ENCODE peak calls at places on chromosomes 11 and 22, in ten cellular contexts. T is WTC11; P is head of caudate nucleus; K is cardiac fibroblast; G is MV-4-11; X is stimulated activated CD4-positive, alpha-beta T cell treated with anti-CD3 and anti-CD28 coated beads, Interleukin-2, amount 100 ng/mL, for 48 hours; Y is progenitor cell of endocrine pancreas; R is activated naive CD4-positive, alpha-beta T cell treated with Interleukin-2 at 50 U/mL for 16 hours; E is HS-5; M is ovary. H is an unnamed sample.

GRCh38 chr11:132430352-132431091 is 1060.1 kb downstream of the NTM start:
- DNase-seq in E (no peak), R (no peak), G (no peak), P (no peak), T (no peak), K (no peak), X (no peak), Y (no peak), M (no peak), H (no peak)

GRCh38 chr11:85821636-85822035 is 10.7 kb upstream of the SYTL2 start:
- DNase-seq in M (no peak), E (no peak), X (no peak), P (no peak), R (no peak), K (no peak), T (no peak), G (no peak), Y (no peak), H (no peak)

GRCh38 chr11:2557381-2557780 is 112.6 kb downstream of the KCNQ1 start:
- DNase-seq in M (peak), X (no peak), K (no peak), E (no peak), G (no peak), R (no peak), P (no peak), Y (no peak), T (no peak), H (no peak)

GRCh38 chr11:30984827-30985226 is 384.7 kb downstream of the DCDC1 start:
- DNase-seq in T (no peak), E (peak), Y (no peak), M (no peak), G (no peak), K (no peak), X (no peak), P (no peak), R (no peak), H (no peak)

GRCh38 chr22:47174096-47174495 is 411.6 kb downstream of the TBC1D22A start:
- DNase-seq in R (no peak), Y (no peak), T (peak), K (no peak), G (no peak), E (no peak), P (no peak), M (peak), X (no peak), H (no peak)

GRCh38 chr11:21250196-21250595 is 580.8 kb downstream of the NELL1 start:
- DNase-seq in Y (no peak), M (no peak), P (no peak), R (no peak), T (no peak), G (no peak), X (no peak), E (no peak), K (no peak), H (no peak)

GRCh38 chr11:108734956-108735559 is 70.2 kb downstream of the DDX10 start:
- DNase-seq in X (no peak), T (no peak), R (no peak), Y (no peak), P (no peak), G (peak), E (no peak), K (peak), M (no peak), H (peak)

GRCh38 chr11:123628936-123629683 is 25.3 kb downstream of the SCN3B start:
- DNase-seq in G (no peak), M (peak), Y (no peak), K (peak), E (no peak), R (no peak), X (no peak), P (no peak), T (no peak), H (peak)

GRCh38 chr22:49968313-49968830 is 7.8 kb downstream of the PIM3 start:
- DNase-seq in X (no peak), P (no peak), Y (no peak), T (no peak), K (no peak), E (no peak), M (peak), R (peak), G (no peak), H (no peak)

GRCh38 chr11:134612416-134613030 is 200.5 kb upstream of the B3GAT1 start:
- DNase-seq in T (no peak), P (no peak), E (no peak), G (no peak), K (no peak), R (no peak), M (no peak), X (no peak), Y (no peak), H (no peak)

GRCh38 chr11:71999360-71999759 is 651 bp downstream of the IL18BP start:
- DNase-seq in R (no peak), T (no peak), X (no peak), K (peak), P (no peak), E (no peak), G (no peak), Y (no peak), M (peak), H (no peak)

GRCh38 chr11:34501500-34501899 is 12.1 kb downstream of the ELF5 start:
- DNase-seq in G (peak), R (no peak), X (no peak), P (no peak), Y (no peak), T (no peak), E (peak), M (no peak), K (peak), H (no peak)

GRCh38 chr11:14873632-14874031 is 18.4 kb downstream of the CYP2R1 start:
- DNase-seq in G (no peak), P (no peak), T (no peak), R (no peak), K (no peak), E (no peak), M (no peak), X (no peak), Y (no peak), H (no peak)

GRCh38 chr11:8937159-8937558 is 4.4 kb upstream of the C11orf16 start:
- DNase-seq in P (no peak), G (no peak), Y (no peak), X (no peak), T (no peak), R (no peak), M (no peak), E (no peak), K (no peak), H (no peak)

GRCh38 chr22:43129426-43130425 is 13.5 kb downstream of the MCAT start:
- DNase-seq in R (no peak), E (no peak), M (no peak), Y (no peak), G (peak), K (no peak), P (no peak), X (no peak), T (no peak), H (no peak)

GRCh38 chr11:439315-440064 is 2.3 kb downstream of the ANO9 start:
- DNase-seq in M (no peak), T (no peak), R (no peak), P (no peak), X (no peak), G (no peak), E (no peak), K (no peak), Y (no peak), H (no peak)

GRCh38 chr22:49756656-49757055 is 71.0 kb downstream of the BRD1 start:
- DNase-seq in M (peak), E (no peak), R (no peak), X (no peak), P (no peak), G (no peak), T (no peak), Y (peak), K (no peak), H (no peak)

GRCh38 chr22:48750826-48751440 is 1076.7 kb downstream of the BRD1 start:
- DNase-seq in M (no peak), E (no peak), Y (no peak), P (no peak), K (no peak), G (no peak), X (no peak), T (no peak), R (no peak), H (no peak)

GRCh38 chr11:81725691-81726090 is 1008.0 kb downstream of the FAM181B start:
- DNase-seq in T (no peak), G (no peak), X (no peak), Y (no peak), P (no peak), M (no peak), R (no peak), E (peak), K (peak), H (no peak)

GRCh38 chr11:2214527-2215229 is 43.1 kb upstream of the TH start:
- DNase-seq in M (peak), K (no peak), E (no peak), G (no peak), P (no peak), R (no peak), X (no peak), Y (no peak), T (no peak), H (peak)